ENCODE peak calls at places on chromosomes 6 and 20, in nine cellular contexts. One of them, this sample, is unnamed.

GRCh38 chr6:72579865-72580264 is 42.0 kb upstream of the KCNQ5 start:
- DNase-seq in IMR-90: no peak
- DNase-seq in AG04450: no peak
- DNase-seq in esophagus muscularis mucosa: no peak
- DNase-seq in testis: no peak
- DNase-seq in Panc1: no peak
- DNase-seq in body of pancreas: no peak
- DNase-seq in CD8-positive, alpha-beta memory T cell: no peak
- DNase-seq in heart left ventricle: no peak
- DNase-seq in this sample: no peak

GRCh38 chr6:157145656-157146285 is 177.5 kb downstream of the TMEM242 start:
- DNase-seq in CD8-positive, alpha-beta memory T cell: no peak
- DNase-seq in heart left ventricle: no peak
- DNase-seq in testis: no peak
- DNase-seq in Panc1: no peak
- DNase-seq in body of pancreas: no peak
- DNase-seq in IMR-90: peak; percentile 50
- DNase-seq in esophagus muscularis mucosa: no peak
- DNase-seq in AG04450: no peak
- DNase-seq in this sample: no peak

GRCh38 chr6:110201141-110201848 is 21.1 kb downstream of the CDC40 start:
- DNase-seq in testis: no peak
- DNase-seq in esophagus muscularis mucosa: no peak
- DNase-seq in Panc1: no peak
- DNase-seq in CD8-positive, alpha-beta memory T cell: no peak
- DNase-seq in body of pancreas: no peak
- DNase-seq in AG04450: no peak
- DNase-seq in IMR-90: no peak
- DNase-seq in heart left ventricle: no peak
- DNase-seq in this sample: no peak

GRCh38 chr6:42047790-42048405 is 2.4 kb upstream of the TAF8 start:
- DNase-seq in AG04450: no peak
- DNase-seq in esophagus muscularis mucosa: no peak
- DNase-seq in CD8-positive, alpha-beta memory T cell: no peak
- DNase-seq in heart left ventricle: no peak
- DNase-seq in Panc1: no peak
- DNase-seq in body of pancreas: no peak
- DNase-seq in testis: peak; percentile 30
- DNase-seq in IMR-90: no peak
- DNase-seq in this sample: no peak

GRCh38 chr6:30006170-30007131 is 54.6 kb upstream of the POLR1H start:
- DNase-seq in heart left ventricle: peak; percentile 40
- DNase-seq in CD8-positive, alpha-beta memory T cell: no peak
- DNase-seq in body of pancreas: peak; percentile 45
- DNase-seq in testis: peak; percentile 58
- DNase-seq in esophagus muscularis mucosa: peak; percentile 91
- DNase-seq in Panc1: no peak
- DNase-seq in IMR-90: peak; percentile 3
- DNase-seq in AG04450: no peak
- DNase-seq in this sample: peak; percentile 20

GRCh38 chr20:50037123-50037522 is 54.3 kb downstream of the SNAI1 start:
- DNase-seq in AG04450: no peak
- DNase-seq in CD8-positive, alpha-beta memory T cell: no peak
- DNase-seq in Panc1: no peak
- DNase-seq in testis: no peak
- DNase-seq in body of pancreas: no peak
- DNase-seq in IMR-90: no peak
- DNase-seq in heart left ventricle: no peak
- DNase-seq in esophagus muscularis mucosa: no peak
- DNase-seq in this sample: no peak

GRCh38 chr20:61373055-61373399 is 121.0 kb downstream of the CDH4 start:
- DNase-seq in IMR-90: no peak
- DNase-seq in body of pancreas: no peak
- DNase-seq in heart left ventricle: no peak
- DNase-seq in testis: no peak
- DNase-seq in esophagus muscularis mucosa: no peak
- DNase-seq in Panc1: no peak
- DNase-seq in CD8-positive, alpha-beta memory T cell: no peak
- DNase-seq in AG04450: no peak
- DNase-seq in this sample: no peak

GRCh38 chr6:17902953-17903352 is 84.5 kb downstream of the KIF13A start:
- DNase-seq in AG04450: no peak
- DNase-seq in esophagus muscularis mucosa: no peak
- DNase-seq in body of pancreas: no peak
- DNase-seq in heart left ventricle: no peak
- DNase-seq in testis: no peak
- DNase-seq in IMR-90: no peak
- DNase-seq in CD8-positive, alpha-beta memory T cell: no peak
- DNase-seq in Panc1: no peak
- DNase-seq in this sample: no peak

GRCh38 chr6:113120214-113120576 is 737.0 kb upstream of the MARCKS start:
- DNase-seq in testis: no peak
- DNase-seq in heart left ventricle: no peak
- DNase-seq in AG04450: peak; percentile 70
- DNase-seq in Panc1: no peak
- DNase-seq in body of pancreas: no peak
- DNase-seq in CD8-positive, alpha-beta memory T cell: no peak
- DNase-seq in IMR-90: peak; percentile 96
- DNase-seq in esophagus muscularis mucosa: no peak
- DNase-seq in this sample: no peak

GRCh38 chr6:117226778-117227177 is 38.6 kb upstream of the VGLL2 start:
- DNase-seq in body of pancreas: no peak
- DNase-seq in CD8-positive, alpha-beta memory T cell: no peak
- DNase-seq in esophagus muscularis mucosa: no peak
- DNase-seq in Panc1: no peak
- DNase-seq in testis: no peak
- DNase-seq in IMR-90: no peak
- DNase-seq in AG04450: no peak
- DNase-seq in heart left ventricle: no peak
- DNase-seq in this sample: no peak

GRCh38 chr6:105797313-105797970 is 288.7 kb upstream of the PRDM1 start:
- DNase-seq in AG04450: no peak
- DNase-seq in heart left ventricle: no peak
- DNase-seq in body of pancreas: no peak
- DNase-seq in Panc1: no peak
- DNase-seq in CD8-positive, alpha-beta memory T cell: no peak
- DNase-seq in esophagus muscularis mucosa: no peak
- DNase-seq in testis: no peak
- DNase-seq in IMR-90: no peak
- DNase-seq in this sample: no peak

GRCh38 chr20:38706482-38706881 is 17.8 kb upstream of the SLC32A1 start:
- DNase-seq in CD8-positive, alpha-beta memory T cell: no peak
- DNase-seq in IMR-90: no peak
- DNase-seq in heart left ventricle: no peak
- DNase-seq in AG04450: no peak
- DNase-seq in esophagus muscularis mucosa: no peak
- DNase-seq in body of pancreas: no peak
- DNase-seq in Panc1: no peak
- DNase-seq in testis: no peak
- DNase-seq in this sample: no peak

GRCh38 chr20:38700926-38701325 is 23.4 kb upstream of the SLC32A1 start:
- DNase-seq in testis: no peak
- DNase-seq in IMR-90: no peak
- DNase-seq in heart left ventricle: no peak
- DNase-seq in AG04450: no peak
- DNase-seq in body of pancreas: no peak
- DNase-seq in esophagus muscularis mucosa: no peak
- DNase-seq in Panc1: no peak
- DNase-seq in CD8-positive, alpha-beta memory T cell: no peak
- DNase-seq in this sample: no peak

GRCh38 chr20:38700146-38700545 is 24.1 kb upstream of the SLC32A1 start:
- DNase-seq in CD8-positive, alpha-beta memory T cell: no peak
- DNase-seq in esophagus muscularis mucosa: no peak
- DNase-seq in Panc1: no peak
- DNase-seq in AG04450: no peak
- DNase-seq in IMR-90: no peak
- DNase-seq in testis: no peak
- DNase-seq in body of pancreas: no peak
- DNase-seq in heart left ventricle: no peak
- DNase-seq in this sample: no peak

GRCh38 chr20:38703526-38703925 is 20.8 kb upstream of the SLC32A1 start:
- DNase-seq in Panc1: no peak
- DNase-seq in CD8-positive, alpha-beta memory T cell: no peak
- DNase-seq in heart left ventricle: no peak
- DNase-seq in AG04450: no peak
- DNase-seq in IMR-90: no peak
- DNase-seq in testis: no peak
- DNase-seq in esophagus muscularis mucosa: no peak
- DNase-seq in body of pancreas: no peak
- DNase-seq in this sample: no peak

DNA sequence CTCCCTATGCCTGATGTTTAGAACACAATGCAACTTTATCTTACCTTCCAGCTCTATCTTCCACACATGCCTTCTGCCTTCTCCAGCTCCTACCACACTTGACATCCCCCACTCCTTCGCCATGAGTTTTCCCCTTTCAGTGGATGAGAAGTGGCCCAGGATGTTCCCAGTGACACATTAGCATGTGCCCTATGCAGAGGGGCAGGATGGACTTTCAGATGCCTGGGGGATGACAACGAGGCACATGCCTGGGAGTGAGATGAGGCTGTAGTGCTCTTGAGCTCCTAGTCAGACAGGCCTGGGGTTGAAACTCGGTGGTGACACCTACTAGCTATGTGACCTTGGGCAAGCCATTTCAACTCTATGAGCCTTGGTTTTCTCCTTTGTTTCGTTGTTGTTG is 20.1 kb upstream of the SLC32A1 start:
- DNase-seq in testis: no peak
- DNase-seq in IMR-90: no peak
- DNase-seq in CD8-positive, alpha-beta memory T cell: no peak
- DNase-seq in Panc1: no peak
- DNase-seq in AG04450: no peak
- DNase-seq in esophagus muscularis mucosa: no peak
- DNase-seq in heart left ventricle: no peak
- DNase-seq in body of pancreas: no peak
- DNase-seq in this sample: no peak
- H3K27me3 ChIP-seq in testis: no peaks in the 10 kb centered on the region
- H3K27me3 ChIP-seq in IMR-90: peaks cover 11% of the 10 kb centered on the region
- H3K27me3 ChIP-seq in CD8-positive, alpha-beta memory T cell: peaks cover 8% of the 10 kb centered on the region
- H3K27me3 ChIP-seq in Panc1: peaks cover 32% of the 10 kb centered on the region
- H3K27me3 ChIP-seq in AG04450: peaks cover 17% of the 10 kb centered on the region
- H3K27me3 ChIP-seq in esophagus muscularis mucosa: no peaks in the 10 kb centered on the region
- H3K27me3 ChIP-seq in heart left ventricle: peaks cover 12% of the 10 kb centered on the region
- H3K27me3 ChIP-seq in body of pancreas: no peaks in the 10 kb centered on the region
- H3K27me3 ChIP-seq in this sample: no peaks in the 10 kb centered on the region

GRCh38 chr20:63257629-63258028 is 3.4 kb upstream of the NKAIN4 start:
- DNase-seq in body of pancreas: no peak
- DNase-seq in testis: no peak
- DNase-seq in esophagus muscularis mucosa: no peak
- DNase-seq in Panc1: no peak
- DNase-seq in CD8-positive, alpha-beta memory T cell: no peak
- DNase-seq in heart left ventricle: no peak
- DNase-seq in IMR-90: no peak
- DNase-seq in AG04450: no peak
- DNase-seq in this sample: no peak
- H3K27me3 ChIP-seq in body of pancreas: peaks cover 19% of the 10 kb centered on the region
- H3K27me3 ChIP-seq in testis: no peaks in the 10 kb centered on the region
- H3K27me3 ChIP-seq in esophagus muscularis mucosa: peaks cover 27% of the 10 kb centered on the region
- H3K27me3 ChIP-seq in Panc1: no peaks in the 10 kb centered on the region
- H3K27me3 ChIP-seq in CD8-positive, alpha-beta memory T cell: peaks cover 21% of the 10 kb centered on the region
- H3K27me3 ChIP-seq in heart left ventricle: peaks cover 43% of the 10 kb centered on the region
- H3K27me3 ChIP-seq in IMR-90: peaks cover 91% of the 10 kb centered on the region
- H3K27me3 ChIP-seq in AG04450: peaks cover 83% of the 10 kb centered on the region
- H3K27me3 ChIP-seq in this sample: peaks cover 8% of the 10 kb centered on the region

GRCh38 chr6:1678201-1678600 is 68.5 kb downstream of the FOXC1 start:
- DNase-seq in testis: peak; percentile 82
- DNase-seq in heart left ventricle: no peak
- DNase-seq in esophagus muscularis mucosa: no peak
- DNase-seq in CD8-positive, alpha-beta memory T cell: no peak
- DNase-seq in body of pancreas: peak; percentile 54
- DNase-seq in IMR-90: no peak
- DNase-seq in Panc1: no peak
- DNase-seq in AG04450: no peak
- DNase-seq in this sample: no peak
- H3K27me3 ChIP-seq in testis: no peaks in the 10 kb centered on the region
- H3K27me3 ChIP-seq in heart left ventricle: no peaks in the 10 kb centered on the region
- H3K27me3 ChIP-seq in esophagus muscularis mucosa: no peaks in the 10 kb centered on the region
- H3K27me3 ChIP-seq in CD8-positive, alpha-beta memory T cell: no peaks in the 10 kb centered on the region
- H3K27me3 ChIP-seq in body of pancreas: no peaks in the 10 kb centered on the region
- H3K27me3 ChIP-seq in IMR-90: no peaks in the 10 kb centered on the region
- H3K27me3 ChIP-seq in Panc1: no peaks in the 10 kb centered on the region
- H3K27me3 ChIP-seq in AG04450: no peaks in the 10 kb centered on the region
- H3K27me3 ChIP-seq in this sample: no peaks in the 10 kb centered on the region

GRCh38 chr20:16951876-16952275 is 203.7 kb downstream of the OTOR start:
- DNase-seq in body of pancreas: no peak
- DNase-seq in heart left ventricle: no peak
- DNase-seq in CD8-positive, alpha-beta memory T cell: no peak
- DNase-seq in esophagus muscularis mucosa: no peak
- DNase-seq in AG04450: no peak
- DNase-seq in testis: no peak
- DNase-seq in IMR-90: no peak
- DNase-seq in Panc1: no peak
- DNase-seq in this sample: no peak
- H3K27me3 ChIP-seq in body of pancreas: no peaks in the 10 kb centered on the region
- H3K27me3 ChIP-seq in heart left ventricle: no peaks in the 10 kb centered on the region
- H3K27me3 ChIP-seq in CD8-positive, alpha-beta memory T cell: no peaks in the 10 kb centered on the region
- H3K27me3 ChIP-seq in esophagus muscularis mucosa: no peaks in the 10 kb centered on the region
- H3K27me3 ChIP-seq in AG04450: no peaks in the 10 kb centered on the region
- H3K27me3 ChIP-seq in testis: no peaks in the 10 kb centered on the region
- H3K27me3 ChIP-seq in IMR-90: no peaks in the 10 kb centered on the region
- H3K27me3 ChIP-seq in Panc1: no peaks in the 10 kb centered on the region
- H3K27me3 ChIP-seq in this sample: no peaks in the 10 kb centered on the region